ENCODE peak calls at places on chromosome 11, in nine cellular contexts. Q is aorta, N is upper lobe of right lung, Z is cardiac muscle cell, J is SK-N-MC, D is thyroid gland, F is neuronal stem cell, B is breast epithelium, V is coronary artery. U is an unnamed sample.
A peak's percentile ranks its signal among the peaks of the same experiment; 100 is the strongest.

GRCh38 chr11:96177132-96177531 is 165.9 kb downstream of the MAML2 start:
- DNase-seq in Q (no peak), N (no peak), Z (no peak), J (no peak), D (no peak), F (no peak), B (no peak), V (no peak), U (no peak)

GRCh38 chr11:8477151-8477550 is 116.9 kb downstream of the STK33 start:
- DNase-seq in Q (no peak), N (no peak), Z (no peak), J (no peak), D (no peak), F (no peak), B (no peak), V (no peak), U (no peak)

GRCh38 chr11:24509114-24509513 is 12.3 kb downstream of the LUZP2 start:
- DNase-seq in Q (no peak), N (no peak), Z (no peak), J (no peak), D (no peak), F (no peak), B (no peak), V (no peak), U (no peak)

GRCh38 chr11:69367211-69367964 is 73.4 kb downstream of the MYEOV start:
- DNase-seq in Q (no peak), N (no peak), Z (no peak), J (no peak), D (no peak), F (no peak), B (no peak), V (peak; percentile 47), U (no peak)

GRCh38 chr11:110858556-110858921 is 146.3 kb upstream of the ARHGAP20 start:
- DNase-seq in Q (no peak), N (no peak), Z (no peak), J (no peak), D (peak; percentile 94), F (no peak), B (no peak), V (no peak), U (no peak)

GRCh38 chr11:779120-779954 is 2.0 kb upstream of the GATD1 start:
- DNase-seq in Q (no peak), N (peak; percentile 63), Z (no peak), J (no peak), D (no peak), F (no peak), B (no peak), V (no peak), U (no peak)

GRCh38 chr11:132913886-132914285 is 618.4 kb downstream of the OPCML start:
- DNase-seq in Q (no peak), N (no peak), Z (no peak), J (no peak), D (no peak), F (no peak), B (no peak), V (no peak), U (no peak)

GRCh38 chr11:119726585-119727522 is 2.1 kb downstream of the NECTIN1 start:
- DNase-seq in Q (no peak), N (no peak), Z (no peak), J (no peak), D (no peak), F (peak; percentile 68), B (no peak), V (no peak), U (no peak)

GRCh38 chr11:1586699-1587098 is 1.6 kb upstream of the KRTAP5-1 start:
- DNase-seq in Q (no peak), N (no peak), Z (no peak), J (no peak), D (no peak), F (no peak), B (no peak), V (no peak), U (no peak)

GRCh38 chr11:47378011-47378835 is at the start of gene SPI1:
- DNase-seq in Q (peak; percentile 91), N (peak; percentile 86), Z (peak; percentile 49), J (no peak), D (no peak), F (no peak), B (no peak), V (no peak), U (no peak)

GRCh38 chr11:110356769-110357671 is 60.6 kb upstream of the RDX start:
- DNase-seq in Q (no peak), N (no peak), Z (no peak), J (no peak), D (no peak), F (no peak), B (no peak), V (no peak), U (peak; percentile 59)

GRCh38 chr11:126925321-126926093 is 75.1 kb downstream of the KIRREL3 start:
- DNase-seq in Q (no peak), N (no peak), Z (no peak), J (no peak), D (no peak), F (no peak), B (no peak), V (peak; percentile 38), U (no peak)

GRCh38 chr11:62678770-62679696 is at the start of gene UBXN1:
- DNase-seq in Q (peak; percentile 95), N (peak; percentile 94), Z (peak; percentile 89), J (peak; percentile 59), D (peak; percentile 88), F (peak; percentile 65), B (peak; percentile 86), V (peak; percentile 95), U (peak; percentile 88)

GRCh38 chr11:33689089-33689488 is 11.5 kb downstream of the C11orf91 start:
- DNase-seq in Q (no peak), N (no peak), Z (no peak), J (no peak), D (no peak), F (no peak), B (no peak), V (no peak), U (no peak)

GRCh38 chr11:46307785-46308341 is 30.4 kb downstream of the CREB3L1 start:
- DNase-seq in Q (no peak), N (no peak), Z (no peak), J (no peak), D (no peak), F (no peak), B (no peak), V (no peak), U (no peak)

GRCh38 chr11:45180158-45180887 is 33.9 kb downstream of the PRDM11 start:
- DNase-seq in Q (peak; percentile 61), N (peak; percentile 85), Z (peak; percentile 75), J (no peak), D (peak; percentile 84), F (peak; percentile 49), B (peak; percentile 67), V (no peak), U (peak; percentile 44)

GRCh38 chr11:115659061-115659963 is 155.1 kb upstream of the CADM1 start:
- DNase-seq in Q (peak; percentile 59), N (peak; percentile 75), Z (peak; percentile 61), J (no peak), D (peak; percentile 74), F (no peak), B (no peak), V (no peak), U (no peak)

GRCh38 chr11:36313073-36313472 is 17.0 kb downstream of the PRR5L start:
- DNase-seq in Q (no peak), N (no peak), Z (no peak), J (no peak), D (no peak), F (no peak), B (no peak), V (no peak), U (no peak)

GRCh38 chr11:118010738-118011461 is 24.7 kb downstream of the IL10RA start:
- DNase-seq in Q (peak; percentile 87), N (peak; percentile 81), Z (no peak), J (no peak), D (no peak), F (no peak), B (no peak), V (no peak), U (no peak)

GRCh38 chr11:87353904-87354303 is 316.2 kb downstream of the TMEM135 start:
- DNase-seq in Q (no peak), N (no peak), Z (no peak), J (no peak), D (no peak), F (no peak), B (no peak), V (no peak), U (no peak)
- H3K27ac ChIP-seq in Q (no peak overlapping the region), N (no peak overlapping the region), Z (no peak overlapping the region), J (no peak overlapping the region), D (no peak overlapping the region), F (no peak overlapping the region), B (no peak overlapping the region), V (peak overlapping the region; percentile 20), U (no peak overlapping the region)

DNA sequence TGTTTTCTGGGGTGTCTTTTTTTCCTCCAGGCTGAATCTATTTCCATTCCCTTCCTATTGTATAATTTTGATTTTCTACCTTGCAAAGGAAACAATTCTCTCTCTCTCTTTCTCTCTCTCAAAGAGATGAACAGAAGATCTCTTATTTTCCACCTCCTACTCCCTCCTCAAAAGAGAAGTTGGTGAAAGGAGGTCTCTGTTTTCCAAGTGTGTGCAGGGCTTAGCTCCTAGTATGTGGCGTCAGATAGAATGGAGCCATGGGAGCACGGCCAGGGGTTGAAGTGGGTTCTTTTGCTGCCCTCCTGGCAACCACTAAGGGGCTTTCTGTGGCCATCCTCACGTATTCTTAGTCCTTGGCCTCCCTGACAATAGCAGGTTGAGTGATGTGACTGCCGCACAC is 480 bp downstream of the TRIM34 start:
- DNase-seq in Q (no peak), N (no peak), Z (no peak), J (no peak), D (no peak), F (no peak), B (no peak), V (no peak), U (no peak)
- H3K27ac ChIP-seq in Q (peak overlapping the region; percentile 6), N (peak overlapping the region; percentile 85), Z (no peak overlapping the region), J (no peak overlapping the region), D (peak overlapping the region; percentile 50), F (no peak overlapping the region), B (peak overlapping the region; percentile 84), V (peak overlapping the region; percentile 82), U (no peak overlapping the region)

GRCh38 chr11:77049081-77049480 is 14.9 kb downstream of the B3GNT6 start:
- DNase-seq in Q (no peak), N (no peak), Z (no peak), J (no peak), D (no peak), F (no peak), B (no peak), V (no peak), U (no peak)
- H3K27ac ChIP-seq in Q (no peak overlapping the region), N (no peak overlapping the region), Z (no peak overlapping the region), J (no peak overlapping the region), D (no peak overlapping the region), F (no peak overlapping the region), B (no peak overlapping the region), V (no peak overlapping the region), U (no peak overlapping the region)

DNA sequence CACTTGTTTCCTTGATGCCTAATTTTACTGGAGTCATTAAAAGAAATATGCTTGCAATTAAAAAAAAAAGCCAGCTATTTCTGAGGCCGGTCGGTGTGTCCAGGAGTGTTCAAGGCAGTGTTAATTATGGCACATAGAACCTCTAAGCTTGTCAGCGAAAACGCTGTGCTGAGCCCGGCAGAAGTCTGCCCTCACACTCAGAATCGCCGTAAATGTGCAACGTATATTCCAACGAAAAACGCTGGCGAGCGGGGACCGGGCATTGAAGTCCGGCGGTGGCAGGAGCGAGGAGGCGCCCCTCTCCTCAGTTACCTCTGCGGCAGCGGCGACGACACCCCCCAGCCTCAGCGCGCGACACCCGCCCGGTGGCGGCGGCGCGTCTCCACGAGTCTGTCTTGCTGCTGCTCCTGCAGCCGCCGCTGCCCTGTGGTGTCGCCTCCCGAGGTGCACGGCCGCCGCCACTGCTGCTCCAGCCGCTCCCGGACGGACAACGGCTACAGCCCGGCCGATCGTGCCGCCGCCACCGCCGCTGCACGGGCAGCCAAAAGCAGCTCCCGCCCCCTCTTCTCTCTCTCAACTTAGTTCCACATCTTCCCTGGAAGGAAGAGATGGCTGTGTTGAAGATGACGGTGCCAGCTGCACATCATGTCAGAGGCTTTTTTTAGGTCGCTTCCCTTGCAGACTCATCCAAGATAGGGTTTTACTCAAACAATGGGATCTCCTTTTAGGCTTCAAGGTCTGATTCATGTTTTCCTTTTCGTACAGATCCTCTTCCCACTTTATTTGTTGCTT is 56.0 kb downstream of the JAM3 start:
- DNase-seq in Q (peak; percentile 57), N (peak; percentile 70), Z (peak; percentile 78), J (no peak), D (peak; percentile 59), F (peak; percentile 47), B (peak; percentile 56), V (no peak), U (no peak)
- H3K27ac ChIP-seq in Q (peak overlapping the region; percentile 85), N (peak overlapping the region; percentile 25), Z (no peak overlapping the region), J (no peak overlapping the region), D (peak overlapping the region; percentile 49), F (no peak overlapping the region), B (peak overlapping the region; percentile 58), V (peak overlapping the region; percentile 88), U (no peak overlapping the region)

U was measured in SJSA1.